ENCODE peak calls at places on chromosomes 2 and 18, in ten cellular contexts. One of them, this sample, is unnamed.

GRCh38 chr2:191247381-191248057 is 2.3 kb downstream of the MYO1B start:
- DNase-seq in hypothalamus: no peak
- DNase-seq in iris pigment epithelial cell: peak; percentile 98
- DNase-seq in posterior vena cava: no peak
- DNase-seq in omental fat pad: no peak
- DNase-seq in prostate gland: no peak
- DNase-seq in fibroblast of mammary gland: peak; percentile 96
- DNase-seq in T-cell: no peak
- DNase-seq in AML-193: no peak
- DNase-seq in caudate nucleus: no peak
- DNase-seq in this sample: no peak

GRCh38 chr2:207227062-207227748 is 61.5 kb upstream of the KLF7 start:
- DNase-seq in posterior vena cava: no peak
- DNase-seq in AML-193: no peak
- DNase-seq in prostate gland: no peak
- DNase-seq in T-cell: no peak
- DNase-seq in hypothalamus: peak; percentile 86
- DNase-seq in omental fat pad: no peak
- DNase-seq in caudate nucleus: peak; percentile 41
- DNase-seq in iris pigment epithelial cell: peak; percentile 55
- DNase-seq in fibroblast of mammary gland: no peak
- DNase-seq in this sample: no peak

GRCh38 chr2:45889053-45889452 is 237.6 kb downstream of the PRKCE start:
- DNase-seq in iris pigment epithelial cell: peak; percentile 15
- DNase-seq in AML-193: no peak
- DNase-seq in T-cell: peak; percentile 63
- DNase-seq in omental fat pad: no peak
- DNase-seq in caudate nucleus: no peak
- DNase-seq in posterior vena cava: no peak
- DNase-seq in fibroblast of mammary gland: no peak
- DNase-seq in hypothalamus: no peak
- DNase-seq in prostate gland: no peak
- DNase-seq in this sample: peak; percentile 80

GRCh38 chr2:46071074-46071473 is 226.1 kb upstream of the EPAS1 start:
- DNase-seq in omental fat pad: no peak
- DNase-seq in posterior vena cava: no peak
- DNase-seq in fibroblast of mammary gland: no peak
- DNase-seq in iris pigment epithelial cell: no peak
- DNase-seq in caudate nucleus: no peak
- DNase-seq in AML-193: no peak
- DNase-seq in T-cell: no peak
- DNase-seq in hypothalamus: no peak
- DNase-seq in prostate gland: no peak
- DNase-seq in this sample: no peak

GRCh38 chr2:98903767-98904485 is 32.1 kb downstream of the CRACDL start:
- DNase-seq in AML-193: no peak
- DNase-seq in hypothalamus: no peak
- DNase-seq in T-cell: no peak
- DNase-seq in omental fat pad: no peak
- DNase-seq in fibroblast of mammary gland: no peak
- DNase-seq in caudate nucleus: no peak
- DNase-seq in iris pigment epithelial cell: no peak
- DNase-seq in posterior vena cava: peak; percentile 29
- DNase-seq in prostate gland: no peak
- DNase-seq in this sample: no peak

GRCh38 chr2:70473101-70473722 is 80.4 kb downstream of the TGFA start:
- DNase-seq in T-cell: peak; percentile 11
- DNase-seq in posterior vena cava: no peak
- DNase-seq in hypothalamus: no peak
- DNase-seq in AML-193: no peak
- DNase-seq in iris pigment epithelial cell: no peak
- DNase-seq in omental fat pad: no peak
- DNase-seq in fibroblast of mammary gland: no peak
- DNase-seq in prostate gland: no peak
- DNase-seq in caudate nucleus: no peak
- DNase-seq in this sample: no peak

GRCh38 chr18:70319185-70319584 is 30.3 kb downstream of the SOCS6 start:
- DNase-seq in fibroblast of mammary gland: no peak
- DNase-seq in posterior vena cava: no peak
- DNase-seq in AML-193: no peak
- DNase-seq in caudate nucleus: no peak
- DNase-seq in hypothalamus: no peak
- DNase-seq in prostate gland: no peak
- DNase-seq in T-cell: no peak
- DNase-seq in omental fat pad: no peak
- DNase-seq in iris pigment epithelial cell: no peak
- DNase-seq in this sample: no peak

GRCh38 chr2:196482119-196483065 is 157.1 kb upstream of the CCDC150 start:
- DNase-seq in posterior vena cava: no peak
- DNase-seq in T-cell: no peak
- DNase-seq in prostate gland: no peak
- DNase-seq in AML-193: no peak
- DNase-seq in omental fat pad: no peak
- DNase-seq in caudate nucleus: no peak
- DNase-seq in hypothalamus: no peak
- DNase-seq in fibroblast of mammary gland: peak; percentile 84
- DNase-seq in iris pigment epithelial cell: peak; percentile 54
- DNase-seq in this sample: no peak

GRCh38 chr2:39128919-39129391 is 8.1 kb upstream of the SOS1 start:
- DNase-seq in prostate gland: no peak
- DNase-seq in omental fat pad: no peak
- DNase-seq in fibroblast of mammary gland: peak; percentile 64
- DNase-seq in caudate nucleus: no peak
- DNase-seq in hypothalamus: no peak
- DNase-seq in posterior vena cava: no peak
- DNase-seq in AML-193: peak; percentile 25
- DNase-seq in T-cell: peak; percentile 65
- DNase-seq in iris pigment epithelial cell: peak; percentile 64
- DNase-seq in this sample: no peak

GRCh38 chr2:46462936-46463335 is 16.4 kb upstream of the TMEM247 start:
- DNase-seq in fibroblast of mammary gland: peak; percentile 90
- DNase-seq in hypothalamus: no peak
- DNase-seq in omental fat pad: no peak
- DNase-seq in caudate nucleus: no peak
- DNase-seq in iris pigment epithelial cell: no peak
- DNase-seq in T-cell: no peak
- DNase-seq in AML-193: no peak
- DNase-seq in prostate gland: no peak
- DNase-seq in posterior vena cava: no peak
- DNase-seq in this sample: no peak

GRCh38 chr2:144078802-144079386 is 441.0 kb downstream of the ZEB2 start:
- DNase-seq in fibroblast of mammary gland: no peak
- DNase-seq in iris pigment epithelial cell: no peak
- DNase-seq in AML-193: no peak
- DNase-seq in caudate nucleus: no peak
- DNase-seq in T-cell: no peak
- DNase-seq in hypothalamus: no peak
- DNase-seq in posterior vena cava: no peak
- DNase-seq in omental fat pad: no peak
- DNase-seq in prostate gland: no peak
- DNase-seq in this sample: no peak

GRCh38 chr2:166238176-166238575 is 110.4 kb upstream of the SCN1A start:
- DNase-seq in hypothalamus: no peak
- DNase-seq in fibroblast of mammary gland: no peak
- DNase-seq in caudate nucleus: no peak
- DNase-seq in prostate gland: no peak
- DNase-seq in AML-193: no peak
- DNase-seq in posterior vena cava: no peak
- DNase-seq in T-cell: no peak
- DNase-seq in omental fat pad: no peak
- DNase-seq in iris pigment epithelial cell: peak; percentile 51
- DNase-seq in this sample: no peak

GRCh38 chr2:10271509-10271908 is 31.2 kb upstream of the HPCAL1 start:
- DNase-seq in caudate nucleus: no peak
- DNase-seq in T-cell: no peak
- DNase-seq in AML-193: no peak
- DNase-seq in hypothalamus: no peak
- DNase-seq in fibroblast of mammary gland: no peak
- DNase-seq in omental fat pad: no peak
- DNase-seq in posterior vena cava: peak; percentile 34
- DNase-seq in iris pigment epithelial cell: no peak
- DNase-seq in prostate gland: no peak
- DNase-seq in this sample: no peak

GRCh38 chr2:239273280-239274234 is 127.3 kb downstream of the HDAC4 start:
- DNase-seq in caudate nucleus: no peak
- DNase-seq in omental fat pad: peak; percentile 21
- DNase-seq in T-cell: no peak
- DNase-seq in iris pigment epithelial cell: no peak
- DNase-seq in hypothalamus: no peak
- DNase-seq in fibroblast of mammary gland: no peak
- DNase-seq in AML-193: peak; percentile 75
- DNase-seq in posterior vena cava: peak; percentile 86
- DNase-seq in prostate gland: no peak
- DNase-seq in this sample: no peak

GRCh38 chr2:105407946-105408743 is 9.3 kb upstream of the FHL2 start:
- DNase-seq in T-cell: no peak
- DNase-seq in fibroblast of mammary gland: no peak
- DNase-seq in posterior vena cava: no peak
- DNase-seq in AML-193: no peak
- DNase-seq in prostate gland: peak; percentile 61
- DNase-seq in caudate nucleus: no peak
- DNase-seq in omental fat pad: no peak
- DNase-seq in iris pigment epithelial cell: no peak
- DNase-seq in hypothalamus: no peak
- DNase-seq in this sample: no peak

GRCh38 chr2:39499336-39499735 is 62.3 kb upstream of the MAP4K3 start:
- DNase-seq in caudate nucleus: no peak
- DNase-seq in hypothalamus: no peak
- DNase-seq in iris pigment epithelial cell: no peak
- DNase-seq in fibroblast of mammary gland: no peak
- DNase-seq in posterior vena cava: no peak
- DNase-seq in AML-193: no peak
- DNase-seq in prostate gland: no peak
- DNase-seq in T-cell: no peak
- DNase-seq in omental fat pad: no peak
- DNase-seq in this sample: peak; percentile 50

GRCh38 chr2:21041943-21042707 is 1.7 kb downstream of the APOB start:
- DNase-seq in omental fat pad: no peak
- DNase-seq in caudate nucleus: no peak
- DNase-seq in T-cell: no peak
- DNase-seq in posterior vena cava: no peak
- DNase-seq in hypothalamus: no peak
- DNase-seq in fibroblast of mammary gland: peak; percentile 9
- DNase-seq in prostate gland: no peak
- DNase-seq in AML-193: no peak
- DNase-seq in iris pigment epithelial cell: peak; percentile 28
- DNase-seq in this sample: no peak

GRCh38 chr2:43114210-43114609 is 112.2 kb downstream of the ZFP36L2 start:
- DNase-seq in prostate gland: no peak
- DNase-seq in AML-193: no peak
- DNase-seq in omental fat pad: no peak
- DNase-seq in hypothalamus: no peak
- DNase-seq in posterior vena cava: no peak
- DNase-seq in fibroblast of mammary gland: no peak
- DNase-seq in iris pigment epithelial cell: peak; percentile 45
- DNase-seq in T-cell: no peak
- DNase-seq in caudate nucleus: no peak
- DNase-seq in this sample: no peak

GRCh38 chr2:239348563-239349447 is 52.0 kb downstream of the HDAC4 start:
- DNase-seq in T-cell: no peak
- DNase-seq in omental fat pad: no peak
- DNase-seq in fibroblast of mammary gland: peak; percentile 13
- DNase-seq in iris pigment epithelial cell: no peak
- DNase-seq in AML-193: no peak
- DNase-seq in caudate nucleus: no peak
- DNase-seq in hypothalamus: no peak
- DNase-seq in posterior vena cava: no peak
- DNase-seq in prostate gland: peak; percentile 86
- DNase-seq in this sample: no peak

GRCh38 chr2:12587729-12588522 is 128.8 kb upstream of the TRIB2 start:
- DNase-seq in posterior vena cava: no peak
- DNase-seq in AML-193: peak; percentile 77
- DNase-seq in caudate nucleus: no peak
- DNase-seq in T-cell: no peak
- DNase-seq in omental fat pad: no peak
- DNase-seq in prostate gland: no peak
- DNase-seq in hypothalamus: no peak
- DNase-seq in fibroblast of mammary gland: peak; percentile 91
- DNase-seq in iris pigment epithelial cell: peak; percentile 97
- DNase-seq in this sample: no peak

GRCh38 chr18:24219561-24220317 is 80.9 kb downstream of the CABYR start:
- DNase-seq in fibroblast of mammary gland: no peak
- DNase-seq in hypothalamus: no peak
- DNase-seq in posterior vena cava: no peak
- DNase-seq in AML-193: no peak
- DNase-seq in prostate gland: no peak
- DNase-seq in T-cell: no peak
- DNase-seq in iris pigment epithelial cell: no peak
- DNase-seq in omental fat pad: no peak
- DNase-seq in caudate nucleus: no peak
- DNase-seq in this sample: no peak

GRCh38 chr2:167192833-167193232 is 304.6 kb downstream of the XIRP2 start:
- DNase-seq in hypothalamus: no peak
- DNase-seq in T-cell: no peak
- DNase-seq in caudate nucleus: no peak
- DNase-seq in omental fat pad: no peak
- DNase-seq in fibroblast of mammary gland: peak; percentile 93
- DNase-seq in prostate gland: no peak
- DNase-seq in iris pigment epithelial cell: no peak
- DNase-seq in posterior vena cava: no peak
- DNase-seq in AML-193: no peak
- DNase-seq in this sample: no peak

GRCh38 chr2:169945515-169945914 is 118.3 kb downstream of the UBR3 start:
- DNase-seq in AML-193: no peak
- DNase-seq in hypothalamus: no peak
- DNase-seq in fibroblast of mammary gland: no peak
- DNase-seq in posterior vena cava: no peak
- DNase-seq in prostate gland: no peak
- DNase-seq in T-cell: no peak
- DNase-seq in omental fat pad: no peak
- DNase-seq in caudate nucleus: no peak
- DNase-seq in iris pigment epithelial cell: no peak
- DNase-seq in this sample: no peak

GRCh38 chr2:36785179-36785795 is 88.8 kb downstream of the VIT start:
- DNase-seq in AML-193: peak; percentile 54
- DNase-seq in fibroblast of mammary gland: peak; percentile 59
- DNase-seq in T-cell: peak; percentile 52
- DNase-seq in posterior vena cava: no peak
- DNase-seq in hypothalamus: peak; percentile 12
- DNase-seq in prostate gland: peak; percentile 37
- DNase-seq in caudate nucleus: peak; percentile 3
- DNase-seq in iris pigment epithelial cell: peak; percentile 61
- DNase-seq in omental fat pad: peak; percentile 45
- DNase-seq in this sample: peak; percentile 57

GRCh38 chr18:40489301-40489700 is 1465.7 kb upstream of the PIK3C3 start:
- DNase-seq in prostate gland: no peak
- DNase-seq in iris pigment epithelial cell: no peak
- DNase-seq in posterior vena cava: no peak
- DNase-seq in T-cell: no peak
- DNase-seq in caudate nucleus: no peak
- DNase-seq in omental fat pad: no peak
- DNase-seq in hypothalamus: no peak
- DNase-seq in AML-193: no peak
- DNase-seq in fibroblast of mammary gland: no peak
- DNase-seq in this sample: no peak

GRCh38 chr2:76391663-76392062 is 680.9 kb upstream of the GCFC2 start:
- DNase-seq in T-cell: no peak
- DNase-seq in caudate nucleus: no peak
- DNase-seq in hypothalamus: no peak
- DNase-seq in omental fat pad: no peak
- DNase-seq in AML-193: no peak
- DNase-seq in fibroblast of mammary gland: no peak
- DNase-seq in posterior vena cava: no peak
- DNase-seq in iris pigment epithelial cell: no peak
- DNase-seq in prostate gland: no peak
- DNase-seq in this sample: peak; percentile 36

GRCh38 chr2:23533014-23533730 is 148.2 kb downstream of the KLHL29 start:
- DNase-seq in iris pigment epithelial cell: no peak
- DNase-seq in posterior vena cava: no peak
- DNase-seq in hypothalamus: no peak
- DNase-seq in fibroblast of mammary gland: no peak
- DNase-seq in prostate gland: peak; percentile 25
- DNase-seq in T-cell: no peak
- DNase-seq in AML-193: no peak
- DNase-seq in caudate nucleus: no peak
- DNase-seq in omental fat pad: no peak
- DNase-seq in this sample: no peak

GRCh38 chr2:20424300-20425290 is 22.3 kb upstream of the RHOB start:
- DNase-seq in omental fat pad: no peak
- DNase-seq in caudate nucleus: no peak
- DNase-seq in T-cell: peak; percentile 10
- DNase-seq in AML-193: peak; percentile 44
- DNase-seq in hypothalamus: no peak
- DNase-seq in posterior vena cava: peak; percentile 87
- DNase-seq in fibroblast of mammary gland: peak; percentile 97
- DNase-seq in iris pigment epithelial cell: peak; percentile 89
- DNase-seq in prostate gland: no peak
- DNase-seq in this sample: peak; percentile 73

This sample was measured in body of pancreas.